ENCODE peak calls at places on chromosomes 7 and 10, in six cellular contexts. T, K, W, C, L and J are unnamed samples.
A peak's percentile ranks its signal among the peaks of the same experiment; 100 is the strongest.

GRCh38 chr7:121798076-121798475 is 74.9 kb upstream of the PTPRZ1 start:
- DNase-seq in T (no peak), K (no peak), W (no peak), C (no peak), L (peak; percentile 74), J (no peak)

GRCh38 chr7:95322396-95322795 is 1.9 kb downstream of the PON1 start:
- DNase-seq in T (no peak), K (no peak), W (no peak), C (peak; percentile 74), L (no peak), J (no peak)

GRCh38 chr10:21078410-21079329 is 181.6 kb upstream of the NEBL start:
- DNase-seq in T (peak; percentile 51), K (peak; percentile 6), W (peak; percentile 8), C (peak; percentile 50), L (peak; percentile 88), J (peak; percentile 66)

GRCh38 chr10:70355234-70356021 is 27.0 kb downstream of the LRRC20 start:
- DNase-seq in T (no peak), K (no peak), W (no peak), C (no peak), L (peak; percentile 82), J (no peak)

GRCh38 chr10:125037145-125037544 is 95.2 kb downstream of the ZRANB1 start:
- DNase-seq in T (peak; percentile 79), K (no peak), W (no peak), C (peak; percentile 90), L (no peak), J (peak; percentile 59)

GRCh38 chr7:35975851-35976454 is 175.1 kb downstream of the SEPTIN7 start:
- DNase-seq in T (peak; percentile 54), K (peak; percentile 80), W (peak; percentile 50), C (peak; percentile 62), L (peak; percentile 80), J (peak; percentile 90)

GRCh38 chr7:130491841-130492518 is at the start of gene MEST:
- DNase-seq in T (no peak), K (no peak), W (no peak), C (peak; percentile 66), L (peak; percentile 80), J (no peak)

GRCh38 chr10:71045188-71045841 is 156.9 kb upstream of the PCBD1 start:
- DNase-seq in T (no peak), K (no peak), W (peak; percentile 37), C (no peak), L (no peak), J (no peak)

GRCh38 chr10:100560248-100560647 is 24.5 kb downstream of the HIF1AN start:
- DNase-seq in T (no peak), K (no peak), W (no peak), C (no peak), L (no peak), J (no peak)

GRCh38 chr7:130925136-130925794 is 191.3 kb upstream of the KLF14 start:
- DNase-seq in T (no peak), K (no peak), W (no peak), C (no peak), L (no peak), J (no peak)

GRCh38 chr7:121157885-121158590 is 169.5 kb downstream of the CPED1 start:
- DNase-seq in T (no peak), K (no peak), W (no peak), C (no peak), L (no peak), J (no peak)

GRCh38 chr7:7772385-7772784 is 54.0 kb upstream of the RPA3 start:
- DNase-seq in T (no peak), K (peak; percentile 75), W (no peak), C (peak; percentile 53), L (no peak), J (peak; percentile 15)

GRCh38 chr10:42977032-42977416 is 99.8 kb upstream of the RET start:
- DNase-seq in T (no peak), K (no peak), W (no peak), C (no peak), L (no peak), J (no peak)

GRCh38 chr10:50416181-50416824 is 165.0 kb upstream of the ASAH2 start:
- DNase-seq in T (no peak), K (no peak), W (no peak), C (no peak), L (no peak), J (peak; percentile 7)

GRCh38 chr7:18638594-18639452 is 143.3 kb downstream of the HDAC9 start:
- DNase-seq in T (peak; percentile 8), K (no peak), W (no peak), C (peak; percentile 44), L (no peak), J (peak; percentile 56)

GRCh38 chr10:132364594-132364970 is 32.4 kb upstream of the PWWP2B start:
- DNase-seq in T (no peak), K (no peak), W (no peak), C (peak; percentile 41), L (no peak), J (no peak)

GRCh38 chr10:97498841-97499560 is at the start of gene UBTD1:
- DNase-seq in T (peak; percentile 38), K (no peak), W (no peak), C (peak; percentile 60), L (peak; percentile 78), J (peak; percentile 32)

GRCh38 chr10:110167149-110167548 is 40.3 kb upstream of the MXI1 start:
- DNase-seq in T (no peak), K (no peak), W (no peak), C (no peak), L (no peak), J (no peak)

GRCh38 chr7:130096243-130096827 is 26.0 kb downstream of the KLHDC10 start:
- DNase-seq in T (no peak), K (peak; percentile 86), W (no peak), C (no peak), L (no peak), J (peak; percentile 42)

GRCh38 chr10:101136007-101136707 is 5.1 kb downstream of the TLX1 start:
- DNase-seq in T (peak; percentile 43), K (no peak), W (no peak), C (peak; percentile 13), L (no peak), J (no peak)

GRCh38 chr7:120964088-120964487 is 13.5 kb downstream of the ING3 start:
- DNase-seq in T (no peak), K (no peak), W (no peak), C (no peak), L (no peak), J (peak; percentile 72)

GRCh38 chr7:142391191-142391992 is 133.5 kb upstream of the PRSS58 start:
- DNase-seq in T (peak; percentile 27), K (no peak), W (no peak), C (no peak), L (peak; percentile 82), J (peak; percentile 88)

GRCh38 chr10:118272090-118272775 is 69.9 kb downstream of the FAM204A start:
- DNase-seq in T (no peak), K (no peak), W (peak; percentile 9), C (peak; percentile 4), L (peak; percentile 43), J (no peak)

GRCh38 chr10:45386657-45387056 is 12.6 kb downstream of the ALOX5 start:
- DNase-seq in T (no peak), K (no peak), W (no peak), C (no peak), L (no peak), J (no peak)

GRCh38 chr10:4720463-4720862 is 105.5 kb upstream of the AKR1E2 start:
- DNase-seq in T (no peak), K (no peak), W (no peak), C (no peak), L (no peak), J (no peak)

GRCh38 chr10:19247843-19248242 is 199.2 kb downstream of the MALRD1 start:
- DNase-seq in T (no peak), K (no peak), W (no peak), C (no peak), L (no peak), J (no peak)

GRCh38 chr10:76878514-76878913 is 759.1 kb downstream of the KCNMA1 start:
- DNase-seq in T (no peak), K (no peak), W (no peak), C (no peak), L (no peak), J (no peak)

GRCh38 chr7:81627565-81628287 is 142.1 kb downstream of the HGF start:
- DNase-seq in T (peak; percentile 55), K (no peak), W (no peak), C (peak; percentile 83), L (no peak), J (no peak)

GRCh38 chr10:96387151-96387550 is 28.3 kb upstream of the OPALIN start:
- DNase-seq in T (no peak), K (no peak), W (no peak), C (peak; percentile 59), L (no peak), J (no peak)

GRCh38 chr10:43940898-43941777 is 292.5 kb upstream of the ZNF32 start:
- DNase-seq in T (no peak), K (peak; percentile 46), W (no peak), C (no peak), L (no peak), J (no peak)

GRCh38 chr10:60098676-60099601 is 192.6 kb upstream of the CCDC6 start:
- DNase-seq in T (no peak), K (peak; percentile 0), W (no peak), C (no peak), L (peak; percentile 4), J (peak; percentile 33)

GRCh38 chr10:95308389-95309302 is 17.8 kb upstream of the PDLIM1 start:
- DNase-seq in T (peak; percentile 98), K (no peak), W (no peak), C (peak; percentile 98), L (peak; percentile 15), J (peak; percentile 13)